ENCODE peak calls at places on chromosome 11, in six cellular contexts. Q, P, D, M, U and S are unnamed samples.

GRCh38 chr11:46298699-46299424 is 21.4 kb downstream of the CREB3L1 start:
- DNase-seq in D (no peak), M (no peak), U (no peak), P (no peak), Q (no peak), S (peak)

GRCh38 chr11:132114185-132114584 is 743.8 kb downstream of the NTM start:
- DNase-seq in D (peak), M (no peak), Q (no peak), U (no peak), P (no peak), S (no peak)

GRCh38 chr11:73221451-73221850 is 3.4 kb downstream of the P2RY2 start:
- DNase-seq in D (no peak), P (no peak), M (no peak), Q (no peak), U (no peak), S (no peak)

GRCh38 chr11:64728757-64729365 is 5.9 kb upstream of the NRXN2 start:
- DNase-seq in P (no peak), Q (no peak), U (no peak), D (no peak), M (no peak), S (no peak)

GRCh38 chr11:116215471-116216113 is 557.2 kb downstream of the BUD13 start:
- DNase-seq in D (no peak), Q (no peak), U (no peak), P (no peak), M (no peak), S (no peak)

GRCh38 chr11:73230931-73231330 is 12.8 kb downstream of the P2RY2 start:
- DNase-seq in U (no peak), Q (peak), P (no peak), M (no peak), D (no peak), S (no peak)

GRCh38 chr11:102620858-102621561 is 4.1 kb downstream of the MMP20 start:
- DNase-seq in P (no peak), M (peak), D (no peak), Q (no peak), U (no peak), S (no peak)

GRCh38 chr11:19290356-19290755 is 49.6 kb upstream of the E2F8 start:
- DNase-seq in P (no peak), D (no peak), M (no peak), Q (no peak), U (no peak), S (no peak)

GRCh38 chr11:104926771-104927470 is 28.7 kb upstream of the CASP12 start:
- DNase-seq in P (no peak), M (no peak), D (no peak), Q (no peak), U (no peak), S (no peak)

GRCh38 chr11:36075053-36075452 is 131.2 kb downstream of the LDLRAD3 start:
- DNase-seq in U (no peak), D (no peak), Q (no peak), M (peak), P (no peak), S (peak)